ENCODE peak calls at places on chromosomes 11 and 22, in ten cellular contexts. Q, S, P, H, U, V, R, I, J and W are unnamed samples.

GRCh38 chr11:118792642-118793124 is 1.7 kb upstream of the DDX6 start:
- DNase-seq in I (peak), J (peak), S (no peak), Q (peak), H (peak), R (peak), U (peak), V (peak), P (peak), W (peak)

GRCh38 chr22:24379536-24379935 is 47.9 kb upstream of the ADORA2A start:
- DNase-seq in S (no peak), H (no peak), J (no peak), R (no peak), I (no peak), V (no peak), P (no peak), U (no peak), Q (no peak), W (no peak)

GRCh38 chr22:31861226-31861840 is 83.0 kb upstream of the YWHAH start:
- DNase-seq in R (no peak), I (no peak), Q (no peak), U (no peak), P (no peak), J (no peak), S (no peak), H (no peak), V (no peak), W (no peak)

GRCh38 chr11:110196241-110196754 is 100.1 kb downstream of the RDX start:
- DNase-seq in P (no peak), I (no peak), V (no peak), S (no peak), J (no peak), R (peak), H (no peak), U (no peak), Q (no peak), W (no peak)

GRCh38 chr11:17171342-17171741 is 36.4 kb downstream of the PIK3C2A start:
- DNase-seq in H (no peak), I (no peak), Q (no peak), V (peak), S (no peak), J (no peak), U (peak), P (no peak), R (no peak), W (no peak)

GRCh38 chr11:133619973-133620372 is 87.7 kb upstream of the OPCML start:
- DNase-seq in S (no peak), I (peak), U (peak), H (peak), V (no peak), J (no peak), R (no peak), Q (no peak), P (no peak), W (no peak)

GRCh38 chr11:98625526-98625925 is 395.2 kb upstream of the CNTN5 start:
- DNase-seq in I (no peak), R (no peak), H (peak), V (no peak), U (no peak), S (no peak), Q (no peak), J (no peak), P (no peak), W (no peak)

GRCh38 chr11:90756617-90757016 is 533.8 kb upstream of the CHORDC1 start:
- DNase-seq in Q (no peak), J (no peak), R (no peak), U (no peak), I (no peak), V (no peak), P (no peak), H (no peak), S (no peak), W (no peak)

GRCh38 chr11:11567862-11568650 is 53.7 kb downstream of the GALNT18 start:
- DNase-seq in H (no peak), V (no peak), R (no peak), U (no peak), Q (no peak), J (peak), I (no peak), P (no peak), S (no peak), W (no peak)

GRCh38 chr11:44708523-44709280 is 18.1 kb upstream of the TSPAN18 start:
- DNase-seq in H (no peak), V (no peak), P (no peak), Q (no peak), J (no peak), U (no peak), S (no peak), R (no peak), I (no peak), W (no peak)

GRCh38 chr22:47107431-47107830 is 345.0 kb downstream of the TBC1D22A start:
- DNase-seq in V (peak), U (no peak), Q (no peak), R (no peak), S (no peak), J (no peak), I (no peak), H (no peak), P (no peak), W (no peak)

GRCh38 chr11:37804666-37805065 is 1206.6 kb upstream of the RAG2 start:
- DNase-seq in S (no peak), P (no peak), V (no peak), I (no peak), R (no peak), Q (no peak), H (no peak), U (no peak), J (no peak), W (no peak)

GRCh38 chr11:70244698-70245097 is 25.8 kb upstream of the PPFIA1 start:
- DNase-seq in J (no peak), V (peak), S (no peak), U (no peak), H (no peak), P (no peak), R (peak), I (no peak), Q (no peak), W (no peak)

GRCh38 chr22:39242389-39242808 is 2.4 kb downstream of the PDGFB start:
- DNase-seq in J (no peak), I (peak), P (no peak), U (peak), Q (no peak), V (no peak), S (no peak), H (peak), R (no peak), W (no peak)

GRCh38 chr22:27416553-27417427 is 384.8 kb downstream of the MN1 start:
- DNase-seq in S (no peak), U (peak), H (peak), J (no peak), V (peak), I (peak), Q (no peak), P (no peak), R (peak), W (peak)

GRCh38 chr22:43956805-43957463 is 1.7 kb downstream of the SAMM50 start:
- DNase-seq in V (no peak), H (no peak), S (peak), I (no peak), Q (no peak), P (peak), U (peak), R (no peak), J (no peak), W (no peak)
- H3K4me3 ChIP-seq in V (no peak), H (peak), S (peak), I (peak), Q (no peak), P (peak), U (peak), R (no peak), J (no peak), W (peak)

DNA sequence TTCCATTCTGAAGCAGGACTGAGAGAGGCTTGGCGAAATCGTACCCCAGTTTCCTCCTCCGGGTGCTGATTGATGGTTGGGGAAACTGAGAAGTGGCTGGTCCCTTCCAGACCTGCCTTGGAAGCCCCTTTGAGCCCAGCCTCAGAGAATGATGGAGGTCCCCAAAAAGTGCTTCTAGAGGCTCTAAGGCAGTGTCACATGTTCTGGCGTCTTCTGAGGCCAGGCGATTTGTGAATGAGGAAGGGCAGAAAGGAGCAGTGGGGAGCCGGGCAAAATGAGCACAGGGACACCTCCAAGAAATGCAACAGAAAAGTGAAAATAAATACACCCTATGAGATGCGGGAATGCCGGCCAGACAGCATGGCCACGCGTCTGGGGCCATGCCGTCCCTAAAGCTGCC is 1.0 kb upstream of the LIF start:
- DNase-seq in J (no peak), H (no peak), I (no peak), P (no peak), Q (no peak), S (no peak), V (no peak), U (no peak), R (no peak), W (no peak)
- H3K27ac ChIP-seq in J (no peak), H (no peak), I (no peak), P (no peak), Q (no peak), S (no peak), V (peak), U (no peak), R (peak), W (no peak)

GRCh38 chr11:108825381-108825780 is 160.5 kb downstream of the DDX10 start:
- DNase-seq in P (no peak), S (no peak), R (no peak), Q (no peak), I (no peak), U (no peak), J (no peak), V (no peak), H (no peak), W (no peak)

GRCh38 chr11:108824601-108825000 is 159.7 kb downstream of the DDX10 start:
- DNase-seq in S (no peak), Q (no peak), J (no peak), R (no peak), H (no peak), P (no peak), U (no peak), V (no peak), I (no peak), W (no peak)

GRCh38 chr11:108826136-108826535 is 161.3 kb downstream of the DDX10 start:
- DNase-seq in I (no peak), R (no peak), P (no peak), U (no peak), V (no peak), H (no peak), Q (no peak), J (no peak), S (no peak), W (no peak)
- H3K4me3 ChIP-seq in I (no peak), R (no peak), P (no peak), U (no peak), V (no peak), H (no peak), Q (no peak), J (no peak), S (no peak), W (no peak)

GRCh38 chr11:33735166-33735425 is 1.1 kb downstream of the CD59 start:
- DNase-seq in U (peak), H (peak), R (no peak), S (no peak), I (no peak), Q (no peak), V (no peak), P (no peak), J (no peak), W (no peak)

GRCh38 chr11:33734441-33735165 is 1.6 kb downstream of the CD59 start:
- DNase-seq in Q (no peak), H (no peak), U (no peak), I (no peak), V (no peak), S (peak), R (no peak), P (peak), J (no peak), W (peak)

GRCh38 chr11:33733978-33734377 is 2.2 kb downstream of the CD59 start:
- DNase-seq in J (no peak), U (no peak), H (no peak), S (no peak), V (no peak), P (no peak), I (no peak), R (no peak), Q (no peak), W (no peak)

GRCh38 chr11:33732176-33732575 is 4.0 kb downstream of the CD59 start:
- DNase-seq in I (no peak), V (no peak), H (no peak), R (no peak), Q (no peak), S (no peak), U (peak), P (no peak), J (no peak), W (no peak)

DNA sequence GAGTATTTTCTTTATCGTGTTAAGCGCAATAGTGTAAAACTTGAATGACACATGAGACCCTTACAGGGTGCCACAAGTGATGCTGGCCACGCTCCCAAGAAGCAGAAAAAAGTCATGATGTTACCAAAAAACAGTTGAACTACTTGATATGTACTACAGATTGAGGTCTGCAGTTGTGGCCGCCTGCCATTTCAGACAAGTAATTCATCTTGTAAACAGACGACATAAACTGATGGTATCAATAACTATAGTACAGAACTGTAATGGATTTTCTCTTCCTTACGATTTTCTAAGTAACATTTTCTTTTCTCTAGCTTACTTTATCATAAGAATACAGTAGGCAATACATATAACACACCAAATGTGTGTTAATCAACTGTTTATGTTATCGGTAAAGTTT is 5.5 kb downstream of the CD59 start:
- DNase-seq in H (no peak), U (no peak), S (no peak), I (no peak), V (no peak), R (no peak), P (no peak), J (no peak), Q (no peak), W (no peak)
- H3K27ac ChIP-seq in H (no peak), U (no peak), S (no peak), I (no peak), V (no peak), R (no peak), P (no peak), J (no peak), Q (no peak), W (no peak)

DNA sequence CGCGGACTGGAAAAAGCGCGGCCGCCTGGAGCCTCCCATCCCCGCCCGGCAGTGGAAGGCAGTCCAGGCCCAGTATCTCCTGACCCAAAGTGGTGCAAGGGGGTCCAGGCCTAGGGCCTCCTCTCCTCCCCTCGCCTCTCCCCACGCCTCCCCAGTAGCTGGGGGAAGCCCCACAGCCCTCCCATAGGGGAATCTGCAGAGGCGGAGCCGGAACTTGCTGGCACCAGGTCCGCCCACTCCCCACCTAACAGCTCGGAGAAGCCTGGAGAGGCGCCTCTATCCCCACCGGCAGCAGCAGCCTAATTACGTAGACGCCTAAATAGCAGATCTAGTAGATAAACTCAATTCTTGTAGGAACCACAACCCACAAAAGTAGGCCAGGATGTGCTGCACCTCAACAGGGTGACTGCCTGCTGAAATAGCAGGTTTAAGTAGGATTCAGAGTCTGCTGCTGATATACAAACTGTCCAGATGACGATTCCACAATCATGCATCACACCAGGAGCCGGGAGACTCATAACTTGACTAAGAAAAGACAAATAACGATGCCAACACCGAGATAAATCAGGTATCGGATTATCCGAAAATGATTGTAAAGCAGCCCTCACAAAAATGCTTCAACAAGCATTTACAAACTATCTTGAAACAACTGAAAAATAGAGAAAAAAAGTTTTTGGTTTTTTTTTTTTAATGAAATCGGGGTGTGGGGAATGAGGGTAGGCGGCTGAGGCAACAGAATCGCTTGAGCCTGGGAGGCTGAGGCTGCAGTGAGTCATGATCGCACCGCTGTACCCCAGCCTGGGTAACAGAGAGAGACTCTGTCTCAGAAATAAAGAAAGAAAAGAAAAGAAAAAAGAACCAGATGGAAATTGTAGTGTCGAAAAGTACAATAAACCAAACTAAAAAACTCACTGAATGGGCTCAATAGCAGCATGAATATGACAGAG is 11.4 kb upstream of the BRD1 start:
- DNase-seq in U (peak), P (no peak), R (no peak), J (no peak), S (no peak), V (no peak), H (peak), I (no peak), Q (no peak), W (peak)
- H3K4me3 ChIP-seq in U (peak), P (no peak), R (no peak), J (no peak), S (no peak), V (no peak), H (no peak), I (no peak), Q (no peak), W (no peak)

DNA sequence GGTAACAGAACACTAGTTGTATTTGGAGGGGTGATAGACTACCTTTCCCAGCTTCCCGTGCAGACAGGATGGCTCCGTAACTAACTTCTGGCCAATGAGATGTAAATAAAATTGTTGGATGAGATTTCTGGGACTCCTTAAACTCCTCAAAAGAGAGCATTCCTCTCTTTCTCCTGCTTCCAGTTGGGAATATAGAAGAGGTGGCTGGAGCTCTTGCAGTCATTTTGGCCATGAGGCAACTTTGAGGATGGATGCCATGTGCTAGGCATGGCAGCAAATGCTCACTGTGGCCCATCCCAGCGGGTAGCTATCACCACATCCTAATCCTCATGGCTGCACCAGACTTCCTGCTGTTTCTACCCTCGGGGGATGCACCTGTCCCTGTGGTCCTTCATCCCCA is 7.4 kb downstream of the MB start:
- DNase-seq in R (no peak), H (no peak), V (no peak), J (no peak), I (no peak), U (no peak), S (no peak), Q (no peak), P (no peak), W (no peak)
- H3K27ac ChIP-seq in R (no peak), H (no peak), V (no peak), J (no peak), I (no peak), U (no peak), S (no peak), Q (no peak), P (no peak), W (peak)

DNA sequence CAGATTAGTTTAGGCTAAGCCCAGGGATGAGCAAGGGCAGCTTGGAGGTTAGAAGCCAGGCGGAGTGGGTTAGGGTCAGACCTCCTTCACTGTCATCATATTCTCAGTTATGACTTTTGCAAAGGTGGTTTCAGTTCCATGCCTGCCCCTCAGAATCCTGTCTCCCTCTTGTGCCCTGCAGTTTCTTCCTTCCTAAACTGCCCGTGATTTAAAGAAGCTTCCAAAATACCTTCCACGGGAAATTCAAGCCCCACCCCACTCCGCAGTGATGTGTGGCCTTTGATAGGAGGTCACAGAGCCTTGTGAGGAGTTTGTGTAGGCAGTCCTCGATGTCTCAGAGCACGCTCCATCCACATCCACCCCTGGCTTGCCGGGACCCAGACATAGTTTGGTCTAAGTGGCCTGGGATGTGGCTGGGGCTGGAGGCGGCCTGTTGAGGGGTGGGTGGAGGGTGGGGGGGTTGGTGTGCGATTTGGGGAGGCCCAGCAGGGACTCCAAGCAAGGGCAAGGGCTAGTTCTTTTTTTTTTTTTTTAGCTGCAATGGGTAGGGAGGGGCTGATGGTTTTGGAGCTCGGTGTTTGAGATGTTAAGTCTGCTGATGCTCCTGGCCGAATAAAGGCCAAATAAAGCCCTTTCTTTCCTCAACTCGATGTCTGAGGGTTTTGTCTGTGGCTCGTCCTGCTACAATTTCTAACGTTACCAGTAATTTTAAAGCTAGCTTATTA is 1.6 kb upstream of the IFITM1 start:
- DNase-seq in J (no peak), Q (no peak), R (no peak), U (no peak), S (no peak), V (no peak), P (no peak), I (no peak), H (no peak), W (peak)
- H3K4me3 ChIP-seq in J (no peak), Q (peak), R (no peak), U (peak), S (peak), V (peak), P (peak), I (no peak), H (no peak), W (peak)

DNA sequence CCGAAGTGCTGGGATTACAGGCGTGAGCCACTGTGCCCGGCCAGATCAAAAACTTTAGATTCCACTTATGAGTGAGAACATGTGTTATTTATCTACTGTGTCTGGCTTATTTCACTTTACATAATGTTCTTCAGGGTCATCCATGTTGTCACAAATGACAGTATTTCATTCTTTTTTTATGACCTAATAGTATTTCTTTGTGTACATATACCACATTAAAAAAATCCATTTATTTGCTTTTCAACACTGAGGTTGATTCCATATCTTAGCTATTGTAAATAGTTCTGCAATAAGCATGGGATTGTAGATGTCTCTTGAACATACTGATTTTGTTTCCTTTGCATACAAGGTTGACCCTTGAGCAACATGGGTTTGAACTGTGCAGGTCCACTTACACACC is 13.2 kb upstream of the SCGB1D1 start:
- DNase-seq in J (no peak), U (no peak), S (no peak), I (no peak), R (no peak), P (no peak), H (no peak), Q (no peak), V (no peak), W (no peak)
- H3K27ac ChIP-seq in J (no peak), U (no peak), S (no peak), I (no peak), R (no peak), P (no peak), H (no peak), Q (no peak), V (no peak), W (no peak)